ENCODE peak calls at places on chromosomes 4 and X, in seven cellular contexts. Y is spleen, K is cardiac muscle cell, S is OCI-LY7, I is Calu3, F is AG09309, D is WTC11. O is an unnamed sample.
A peak's percentile ranks its signal among the peaks of the same experiment; 100 is the strongest.

GRCh38 chrX:47156611-47157520 is 11.8 kb downstream of the RBM10 start:
- DNase-seq in S (no peak), Y (peak; percentile 64), F (no peak), I (no peak), K (no peak), D (no peak), O (no peak)

GRCh38 chrX:8988456-8988855 is 45.5 kb downstream of the FAM9B start:
- DNase-seq in S (no peak), I (peak; percentile 3), F (no peak), Y (peak; percentile 60), D (no peak), K (peak; percentile 45), O (peak; percentile 27)

GRCh38 chr4:8303485-8304281 is 34.1 kb downstream of the HTRA3 start:
- DNase-seq in K (no peak), Y (peak; percentile 49), S (no peak), I (no peak), F (peak; percentile 79), D (no peak), O (no peak)

GRCh38 chr4:453267-453666 is 45.7 kb downstream of the ZNF721 start:
- DNase-seq in Y (no peak), S (no peak), K (no peak), D (no peak), F (no peak), I (no peak), O (no peak)

GRCh38 chr4:11765849-11766453 is 337.3 kb upstream of the HS3ST1 start:
- DNase-seq in S (peak; percentile 22), I (peak; percentile 32), D (peak; percentile 12), K (peak; percentile 60), Y (no peak), F (no peak), O (peak; percentile 24)

GRCh38 chr4:25457053-25457715 is 80.1 kb downstream of the ANAPC4 start:
- DNase-seq in S (no peak), Y (no peak), K (no peak), I (no peak), D (no peak), F (peak; percentile 59), O (no peak)

GRCh38 chr4:124067031-124067430 is 645.5 kb downstream of the ANKRD50 start:
- DNase-seq in D (no peak), S (no peak), K (no peak), F (no peak), Y (no peak), I (no peak), O (no peak)

GRCh38 chr4:26999689-27000088 is 139.0 kb downstream of the STIM2 start:
- DNase-seq in K (no peak), Y (no peak), F (no peak), S (no peak), D (no peak), I (no peak), O (no peak)

GRCh38 chrX:27796640-27797257 is 11.0 kb upstream of the MAGEB10 start:
- DNase-seq in K (no peak), I (no peak), Y (no peak), D (no peak), S (no peak), F (no peak), O (no peak)

GRCh38 chr4:113394730-113395530 is 345.5 kb downstream of the ANK2 start:
- DNase-seq in F (peak; percentile 70), Y (no peak), K (peak; percentile 90), D (no peak), S (peak; percentile 85), I (peak; percentile 53), O (peak; percentile 56)

GRCh38 chrX:32873786-32874185 is 337.6 kb downstream of the DMD start:
- DNase-seq in K (no peak), I (no peak), S (no peak), D (no peak), Y (no peak), F (no peak), O (no peak)

GRCh38 chr4:6771229-6771671 is 11.3 kb upstream of the KIAA0232 start:
- DNase-seq in I (no peak), S (no peak), F (no peak), D (no peak), Y (no peak), K (no peak), O (no peak)

GRCh38 chr4:161448550-161449180 is 715.1 kb downstream of the FSTL5 start:
- DNase-seq in K (no peak), I (no peak), S (no peak), D (no peak), Y (no peak), F (no peak), O (no peak)

GRCh38 chr4:127732623-127733199 is 2.5 kb downstream of the SLC25A31 start:
- DNase-seq in D (no peak), Y (no peak), S (peak; percentile 35), I (peak; percentile 2), F (peak; percentile 11), K (peak; percentile 52), O (no peak)

GRCh38 chr4:151854731-151855130 is 93.9 kb upstream of the GATB start:
- DNase-seq in D (no peak), Y (no peak), S (no peak), I (no peak), F (no peak), K (no peak), O (no peak)

GRCh38 chr4:89336818-89337395 is 29.3 kb upstream of the GPRIN3 start:
- DNase-seq in K (no peak), I (no peak), S (no peak), F (no peak), Y (no peak), D (no peak), O (peak; percentile 49)

GRCh38 chr4:106201373-106201772 is 114.6 kb downstream of the TBCK start:
- DNase-seq in I (no peak), D (no peak), K (peak; percentile 37), F (no peak), Y (no peak), S (peak; percentile 14), O (no peak)

GRCh38 chr4:154928640-154929257 is 147.7 kb downstream of the RBM46 start:
- DNase-seq in S (no peak), Y (no peak), K (peak; percentile 52), D (peak; percentile 40), I (peak; percentile 34), F (peak; percentile 29), O (peak; percentile 1)
- TF ChIP-seq CTCF in S (peak; percentile 16), Y (no peak), K (peak; percentile 46), D (peak; percentile 45), I (peak; percentile 37), F (peak; percentile 66), O (no peak)

GRCh38 chrX:11381464-11381863 is 88.3 kb downstream of the AMELX start:
- DNase-seq in F (peak; percentile 24), K (peak; percentile 23), Y (no peak), D (peak; percentile 11), I (peak; percentile 55), S (peak; percentile 54), O (peak; percentile 1)
- TF ChIP-seq CTCF in F (peak; percentile 60), K (peak; percentile 57), Y (peak; percentile 52), D (peak; percentile 25), I (peak; percentile 49), S (peak; percentile 73), O (peak; percentile 38)

GRCh38 chr4:118014831-118015230 is 19.5 kb upstream of the NDST3 start:
- DNase-seq in I (no peak), Y (no peak), D (no peak), F (no peak), S (no peak), K (no peak), O (no peak)

GRCh38 chr4:118012142-118012541 is 22.1 kb upstream of the NDST3 start:
- DNase-seq in I (no peak), K (no peak), F (no peak), S (no peak), D (no peak), Y (no peak), O (no peak)
- TF ChIP-seq CTCF in I (no peak), K (no peak), F (peak; percentile 14), S (peak; percentile 29), D (no peak), Y (no peak), O (no peak)

DNA sequence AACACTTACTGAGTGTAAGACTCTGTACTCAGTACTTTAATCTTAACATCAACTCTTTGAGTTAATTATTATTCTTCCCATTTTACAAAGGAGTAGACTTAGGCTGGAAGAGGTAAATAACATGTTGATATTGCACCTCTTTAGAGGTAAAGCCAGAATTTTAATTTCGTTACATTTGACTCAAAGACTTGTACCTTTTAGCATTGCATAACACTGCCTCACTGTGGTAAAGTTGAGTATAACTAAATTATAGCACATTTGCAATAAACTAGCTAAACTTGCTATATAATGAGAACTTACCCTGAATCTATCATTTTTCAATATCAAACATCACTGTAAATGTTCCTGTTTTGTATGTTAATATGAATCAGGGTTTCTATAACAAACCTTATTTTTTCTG is 218.5 kb downstream of the PRR32 start:
- DNase-seq in F (no peak), Y (no peak), D (no peak), K (peak; percentile 16), I (no peak), S (no peak), O (no peak)
- TF ChIP-seq CTCF in F (no peak), Y (no peak), D (no peak), K (no peak), I (no peak), S (peak; percentile 55), O (no peak)

GRCh38 chr4:115906428-115906827 is 793.0 kb upstream of the NDST4 start:
- DNase-seq in S (no peak), F (no peak), K (no peak), D (no peak), I (no peak), Y (no peak), O (no peak)
- TF ChIP-seq CTCF in S (no peak), F (no peak), K (no peak), D (no peak), I (no peak), Y (no peak), O (no peak)

GRCh38 chr4:16270654-16271328 is 44.5 kb upstream of the TAPT1 start:
- DNase-seq in F (no peak), I (no peak), K (no peak), S (peak; percentile 25), D (peak; percentile 21), Y (no peak), O (no peak)
- TF ChIP-seq CTCF in F (peak; percentile 25), I (no peak), K (peak; percentile 5), S (peak; percentile 74), D (peak; percentile 23), Y (peak; percentile 9), O (no peak)

DNA sequence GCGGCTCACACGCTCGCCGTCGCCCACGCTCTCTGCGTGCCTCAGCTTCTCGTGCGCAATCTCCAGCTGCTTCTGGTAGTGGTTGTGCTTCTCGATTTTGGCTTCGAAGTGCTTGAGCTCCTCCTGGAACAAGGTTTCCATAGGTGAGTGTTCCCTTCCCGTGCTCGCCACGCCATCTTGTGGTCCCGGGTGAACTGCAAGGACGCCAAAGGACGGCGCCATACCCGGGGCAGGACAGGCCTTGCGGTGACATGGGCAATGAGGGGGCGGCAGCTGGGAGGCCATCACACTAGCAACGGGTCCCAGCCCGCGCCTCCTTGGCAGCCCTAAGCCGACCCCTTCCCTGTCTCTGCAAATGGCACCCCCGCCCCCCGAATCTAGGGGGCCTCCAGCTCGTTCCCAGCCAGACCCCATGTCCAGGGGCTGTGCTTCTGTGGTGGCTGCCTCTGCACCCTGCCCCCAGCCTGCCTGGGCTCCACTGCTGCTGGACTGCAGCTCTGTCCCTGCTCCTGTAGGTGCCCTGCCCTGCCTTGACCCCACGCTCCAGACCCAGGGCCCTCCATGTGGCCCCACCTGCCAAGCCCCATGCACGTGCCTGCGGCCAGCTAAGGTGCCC is 17.3 kb downstream of the LRPAP1 start:
- DNase-seq in F (no peak), K (peak; percentile 32), S (no peak), I (no peak), Y (peak; percentile 72), D (peak; percentile 70), O (no peak)
- TF ChIP-seq CTCF in F (peak; percentile 23), K (peak; percentile 10), S (peak; percentile 48), I (no peak), Y (no peak), D (peak; percentile 21), O (no peak)

GRCh38 chrX:143664302-143664701 is 28.4 kb upstream of the SLITRK4 start:
- DNase-seq in K (peak; percentile 30), S (peak; percentile 13), D (no peak), Y (no peak), I (no peak), F (no peak), O (no peak)
- TF ChIP-seq CTCF in K (peak; percentile 55), S (peak; percentile 73), D (no peak), Y (peak; percentile 34), I (no peak), F (peak; percentile 56), O (peak; percentile 33)

O was measured in activated CD8-positive, alpha-beta T cell treated with anti-CD3 and anti-CD28 coated beads for 36 hours.